ENCODE peak calls at places on chromosome 13, in ten cellular contexts. J is thyroid gland, G is adrenal gland, Y is body of pancreas, R is right lobe of liver, H is upper lobe of left lung, F is tibial nerve, P is heart left ventricle, Z is Peyer's patch, C is gastrocnemius medialis. U is an unnamed sample.

GRCh38 chr13:60583911-60584753 is 187.1 kb downstream of the TDRD3 start:
- DNase-seq in C (no peak), Z (no peak), J (no peak), R (no peak), H (no peak), G (no peak), F (peak; percentile 63), Y (no peak), P (no peak), U (no peak)

GRCh38 chr13:26011996-26012688 is 39.7 kb downstream of the SHISA2 start:
- DNase-seq in Y (no peak), P (no peak), R (no peak), J (peak; percentile 49), C (no peak), Z (peak; percentile 56), F (no peak), G (no peak), H (peak; percentile 79), U (peak; percentile 56)

GRCh38 chr13:98910501-98910951 is 67.3 kb downstream of the DOCK9 start:
- DNase-seq in J (no peak), P (no peak), H (no peak), Z (no peak), R (no peak), C (no peak), G (peak; percentile 27), F (no peak), Y (no peak), U (no peak)

GRCh38 chr13:63124863-63125262 is 1709.2 kb upstream of the PCDH20 start:
- DNase-seq in C (no peak), F (no peak), H (no peak), G (no peak), Y (no peak), R (no peak), Z (no peak), J (no peak), P (no peak), U (no peak)

GRCh38 chr13:24178847-24179845 is 18.6 kb downstream of the SPATA13 start:
- DNase-seq in Y (no peak), R (no peak), H (no peak), P (no peak), C (no peak), Z (no peak), J (no peak), G (no peak), F (no peak), U (no peak)

GRCh38 chr13:104206450-104207044 is 1140.3 kb upstream of the SLC10A2 start:
- DNase-seq in J (no peak), Y (peak; percentile 62), H (no peak), R (no peak), Z (no peak), P (no peak), G (no peak), F (no peak), C (no peak), U (no peak)

GRCh38 chr13:99419591-99420243 is 81.6 kb upstream of the TM9SF2 start:
- DNase-seq in F (no peak), P (no peak), R (no peak), G (no peak), C (no peak), J (no peak), Y (no peak), H (no peak), Z (peak; percentile 46), U (no peak)

GRCh38 chr13:83536941-83537340 is 345.3 kb downstream of the SLITRK1 start:
- DNase-seq in F (no peak), G (no peak), Y (no peak), J (no peak), Z (no peak), H (no peak), C (no peak), P (no peak), R (no peak), U (no peak)

GRCh38 chr13:83286737-83287136 is 595.5 kb downstream of the SLITRK1 start:
- DNase-seq in R (no peak), H (no peak), P (no peak), Y (no peak), G (no peak), F (no peak), C (no peak), J (no peak), Z (no peak), U (no peak)

GRCh38 chr13:49499889-49500660 is 4.3 kb downstream of the PHF11 start:
- DNase-seq in G (no peak), J (no peak), H (no peak), Y (no peak), F (no peak), P (no peak), C (no peak), Z (no peak), R (no peak), U (no peak)

GRCh38 chr13:32334676-32335075 is 19.4 kb downstream of the BRCA2 start:
- DNase-seq in Z (no peak), P (no peak), F (no peak), J (no peak), Y (no peak), C (no peak), H (no peak), R (no peak), G (no peak), U (no peak)

GRCh38 chr13:93859666-93860065 is 619.8 kb downstream of the DCT start:
- DNase-seq in R (no peak), Z (no peak), J (no peak), Y (no peak), F (no peak), P (no peak), G (no peak), H (no peak), C (no peak), U (no peak)

DNA sequence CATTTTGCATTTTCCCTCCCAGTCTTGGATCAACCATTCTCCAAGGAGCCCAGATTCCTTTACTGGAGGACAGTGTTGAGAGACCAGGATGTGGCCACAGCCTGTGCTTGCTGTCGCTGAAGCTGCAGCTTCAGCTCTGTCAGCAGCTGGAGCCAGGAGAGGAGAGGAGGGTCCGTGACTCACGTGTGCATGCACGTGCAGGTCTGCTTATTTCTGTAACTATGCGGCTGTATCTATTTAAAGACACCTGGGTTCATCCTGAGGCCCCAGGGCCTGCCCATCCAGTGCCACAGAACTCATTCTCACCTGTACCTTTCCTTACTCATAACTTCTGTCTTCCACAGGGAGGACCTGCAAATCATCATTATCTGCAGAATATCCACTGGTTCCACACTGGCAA is 8.2 kb upstream of the LAMP1 start:
- DNase-seq in C (no peak), J (no peak), Y (no peak), P (no peak), F (no peak), G (no peak), R (no peak), H (no peak), Z (no peak), U (no peak)
- H3K27me3 ChIP-seq in C (no peaks in the 10 kb centered on the region), J (no peaks in the 10 kb centered on the region), Y (peaks cover 4% of the 10 kb centered on the region), P (no peaks in the 10 kb centered on the region), F (peaks cover 5% of the 10 kb centered on the region), G (peaks cover 13% of the 10 kb centered on the region), R (no peaks in the 10 kb centered on the region), H (no peaks in the 10 kb centered on the region), Z (no peaks in the 10 kb centered on the region), U (no peaks in the 10 kb centered on the region)

GRCh38 chr13:43543331-43543730 is 243.4 kb downstream of the ENOX1 start:
- DNase-seq in Z (no peak), C (no peak), F (no peak), P (no peak), J (no peak), G (no peak), R (no peak), Y (no peak), H (no peak), U (no peak)

GRCh38 chr13:43544011-43544410 is 242.8 kb downstream of the ENOX1 start:
- DNase-seq in Z (no peak), F (no peak), H (no peak), G (no peak), J (no peak), P (no peak), R (no peak), Y (no peak), C (no peak), U (no peak)

GRCh38 chr13:43546260-43546659 is 240.5 kb downstream of the ENOX1 start:
- DNase-seq in Z (no peak), Y (no peak), J (peak; percentile 23), R (no peak), C (no peak), G (peak; percentile 27), F (no peak), P (peak; percentile 82), H (no peak), U (no peak)

GRCh38 chr13:43546821-43547220 is 240.0 kb downstream of the ENOX1 start:
- DNase-seq in Y (no peak), R (no peak), Z (no peak), P (no peak), C (no peak), F (no peak), J (peak; percentile 56), H (no peak), G (no peak), U (no peak)

DNA sequence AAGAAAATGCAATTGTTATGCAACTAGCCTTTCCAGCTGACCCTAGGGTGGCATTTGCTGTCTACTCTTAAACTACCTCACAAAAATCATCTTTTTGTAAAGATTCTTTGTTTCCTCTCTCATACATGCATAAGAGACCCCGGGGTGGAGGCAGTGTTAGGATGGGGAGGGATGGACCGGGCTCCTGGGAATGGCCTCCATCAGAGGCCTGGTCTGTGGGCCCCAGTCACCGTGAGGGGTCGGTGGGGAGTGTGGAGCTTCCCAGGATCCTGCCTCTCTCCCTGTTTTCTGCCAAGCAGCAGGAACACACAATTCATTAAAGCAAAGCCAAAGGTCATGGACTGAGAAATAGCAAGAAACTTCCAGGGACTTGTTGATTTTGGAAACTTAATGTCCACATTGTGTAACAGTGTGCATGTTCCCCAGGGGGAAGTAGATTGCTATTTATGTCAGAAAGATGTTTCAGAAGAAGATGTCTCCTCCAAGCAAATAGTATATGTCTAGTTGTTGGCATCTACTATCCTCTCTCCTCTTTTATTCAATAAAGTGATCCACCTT is 241.4 kb downstream of the ENOX1 start:
- DNase-seq in Y (no peak), P (peak; percentile 31), R (no peak), J (no peak), H (peak; percentile 3), C (no peak), Z (no peak), G (no peak), F (peak; percentile 28), U (no peak)
- TF ChIP-seq POLR2A in Y (no peak), P (no peak), R (no peak), J (no peak), H (no peak), C (no peak), Z (no peak), G (no peak), F (no peak), U (no peak)

GRCh38 chr13:27821566-27821965 is 29.3 kb downstream of the GSX1 start:
- DNase-seq in Z (no peak), G (no peak), P (no peak), J (no peak), Y (no peak), C (no peak), H (no peak), R (no peak), F (no peak), U (no peak)
- H3K27me3 ChIP-seq in Z (no peaks in the 10 kb centered on the region), G (peaks cover 44% of the 10 kb centered on the region), P (peaks cover 29% of the 10 kb centered on the region), J (no peaks in the 10 kb centered on the region), Y (peaks cover 26% of the 10 kb centered on the region), C (peaks cover 68% of the 10 kb centered on the region), H (no peaks in the 10 kb centered on the region), R (peaks cover 4% of the 10 kb centered on the region), F (peaks cover 75% of the 10 kb centered on the region), U (no peaks in the 10 kb centered on the region)

GRCh38 chr13:22926176-22927007 is 254.4 kb upstream of the SGCG start:
- DNase-seq in Y (peak; percentile 20), P (peak; percentile 81), J (peak; percentile 74), R (peak; percentile 60), G (peak; percentile 66), H (peak; percentile 92), C (peak; percentile 66), F (peak; percentile 52), Z (peak; percentile 64), U (no peak)
- TF ChIP-seq POLR2A in Y (no peak), P (no peak), J (no peak), R (no peak), G (peak; percentile 15), H (no peak), C (peak; percentile 11), F (no peak), Z (no peak), U (no peak)

U was measured in vagina.